ENCODE peak calls at places on chromosome 1, in nine cellular contexts. One of them, this sample, is unnamed.

GRCh38 chr1:187999973-188000372 is 1171.2 kb downstream of the PLA2G4A start:
- DNase-seq in A549: no peak
- DNase-seq in brain microvascular endothelial cell: no peak
- DNase-seq in K562: no peak
- DNase-seq in WERI-Rb-1: no peak
- DNase-seq in esophagus squamous epithelium: no peak
- DNase-seq in left ventricle myocardium inferior: no peak
- DNase-seq in sigmoid colon: no peak
- DNase-seq in pancreas: no peak
- DNase-seq in this sample: peak; percentile 6

GRCh38 chr1:213988639-213989070 is 882 bp downstream of the PROX1 start:
- DNase-seq in A549: no peak
- DNase-seq in brain microvascular endothelial cell: no peak
- DNase-seq in K562: no peak
- DNase-seq in WERI-Rb-1: no peak
- DNase-seq in esophagus squamous epithelium: no peak
- DNase-seq in left ventricle myocardium inferior: no peak
- DNase-seq in sigmoid colon: no peak
- DNase-seq in pancreas: no peak
- DNase-seq in this sample: no peak

GRCh38 chr1:244414543-244414942 is 37.2 kb downstream of the ADSS2 start:
- DNase-seq in A549: peak; percentile 28
- DNase-seq in brain microvascular endothelial cell: peak; percentile 64
- DNase-seq in K562: no peak
- DNase-seq in WERI-Rb-1: no peak
- DNase-seq in esophagus squamous epithelium: no peak
- DNase-seq in left ventricle myocardium inferior: no peak
- DNase-seq in sigmoid colon: no peak
- DNase-seq in pancreas: no peak
- DNase-seq in this sample: peak; percentile 16

GRCh38 chr1:31548518-31548898 is 27.8 kb upstream of the TINAGL1 start:
- DNase-seq in A549: no peak
- DNase-seq in brain microvascular endothelial cell: no peak
- DNase-seq in K562: peak; percentile 83
- DNase-seq in WERI-Rb-1: no peak
- DNase-seq in esophagus squamous epithelium: no peak
- DNase-seq in left ventricle myocardium inferior: no peak
- DNase-seq in sigmoid colon: no peak
- DNase-seq in pancreas: no peak
- DNase-seq in this sample: peak; percentile 65

GRCh38 chr1:215669806-215670485 is 102.8 kb downstream of the KCTD3 start:
- DNase-seq in A549: no peak
- DNase-seq in brain microvascular endothelial cell: no peak
- DNase-seq in K562: no peak
- DNase-seq in WERI-Rb-1: no peak
- DNase-seq in esophagus squamous epithelium: no peak
- DNase-seq in left ventricle myocardium inferior: no peak
- DNase-seq in sigmoid colon: no peak
- DNase-seq in pancreas: no peak
- DNase-seq in this sample: no peak

GRCh38 chr1:147826259-147826658 is 65.9 kb upstream of the GJA5 start:
- DNase-seq in A549: no peak
- DNase-seq in brain microvascular endothelial cell: no peak
- DNase-seq in K562: no peak
- DNase-seq in WERI-Rb-1: no peak
- DNase-seq in esophagus squamous epithelium: no peak
- DNase-seq in left ventricle myocardium inferior: no peak
- DNase-seq in sigmoid colon: no peak
- DNase-seq in pancreas: no peak
- DNase-seq in this sample: no peak

GRCh38 chr1:219773775-219774174 is 154.6 kb downstream of the SLC30A10 start:
- DNase-seq in A549: no peak
- DNase-seq in brain microvascular endothelial cell: no peak
- DNase-seq in K562: no peak
- DNase-seq in WERI-Rb-1: no peak
- DNase-seq in esophagus squamous epithelium: no peak
- DNase-seq in left ventricle myocardium inferior: no peak
- DNase-seq in sigmoid colon: no peak
- DNase-seq in pancreas: no peak
- DNase-seq in this sample: no peak

GRCh38 chr1:92655197-92655801 is 129.6 kb downstream of the EVI5 start:
- DNase-seq in A549: no peak
- DNase-seq in brain microvascular endothelial cell: no peak
- DNase-seq in K562: no peak
- DNase-seq in WERI-Rb-1: no peak
- DNase-seq in esophagus squamous epithelium: no peak
- DNase-seq in left ventricle myocardium inferior: no peak
- DNase-seq in sigmoid colon: no peak
- DNase-seq in pancreas: no peak
- DNase-seq in this sample: no peak

GRCh38 chr1:67838180-67838912 is 5.1 kb upstream of the GNG12 start:
- DNase-seq in A549: no peak
- DNase-seq in brain microvascular endothelial cell: no peak
- DNase-seq in K562: no peak
- DNase-seq in WERI-Rb-1: no peak
- DNase-seq in esophagus squamous epithelium: no peak
- DNase-seq in left ventricle myocardium inferior: no peak
- DNase-seq in sigmoid colon: no peak
- DNase-seq in pancreas: no peak
- DNase-seq in this sample: no peak

GRCh38 chr1:225253784-225254183 is 174.1 kb downstream of the LBR start:
- DNase-seq in A549: no peak
- DNase-seq in brain microvascular endothelial cell: no peak
- DNase-seq in K562: no peak
- DNase-seq in WERI-Rb-1: no peak
- DNase-seq in esophagus squamous epithelium: no peak
- DNase-seq in left ventricle myocardium inferior: no peak
- DNase-seq in sigmoid colon: no peak
- DNase-seq in pancreas: no peak
- DNase-seq in this sample: no peak

GRCh38 chr1:42128499-42128898 is 24.7 kb upstream of the GUCA2B start:
- DNase-seq in A549: no peak
- DNase-seq in brain microvascular endothelial cell: no peak
- DNase-seq in K562: no peak
- DNase-seq in WERI-Rb-1: no peak
- DNase-seq in esophagus squamous epithelium: no peak
- DNase-seq in left ventricle myocardium inferior: no peak
- DNase-seq in sigmoid colon: no peak
- DNase-seq in pancreas: no peak
- DNase-seq in this sample: no peak

GRCh38 chr1:205301220-205301821 is 20.2 kb downstream of the NUAK2 start:
- DNase-seq in A549: peak; percentile 96
- DNase-seq in brain microvascular endothelial cell: peak; percentile 95
- DNase-seq in K562: no peak
- DNase-seq in WERI-Rb-1: peak; percentile 98
- DNase-seq in esophagus squamous epithelium: no peak
- DNase-seq in left ventricle myocardium inferior: no peak
- DNase-seq in sigmoid colon: no peak
- DNase-seq in pancreas: peak; percentile 84
- DNase-seq in this sample: peak; percentile 95

GRCh38 chr1:21175324-21175669 is 1.4 kb downstream of the EIF4G3 start:
- DNase-seq in A549: no peak
- DNase-seq in brain microvascular endothelial cell: peak; percentile 37
- DNase-seq in K562: no peak
- DNase-seq in WERI-Rb-1: no peak
- DNase-seq in esophagus squamous epithelium: no peak
- DNase-seq in left ventricle myocardium inferior: peak; percentile 43
- DNase-seq in sigmoid colon: peak; percentile 72
- DNase-seq in pancreas: no peak
- DNase-seq in this sample: no peak

GRCh38 chr1:44810101-44810761 is 1.9 kb downstream of the BTBD19 start:
- DNase-seq in A549: peak; percentile 50
- DNase-seq in brain microvascular endothelial cell: no peak
- DNase-seq in K562: no peak
- DNase-seq in WERI-Rb-1: no peak
- DNase-seq in esophagus squamous epithelium: no peak
- DNase-seq in left ventricle myocardium inferior: peak; percentile 63
- DNase-seq in sigmoid colon: peak; percentile 84
- DNase-seq in pancreas: peak; percentile 85
- DNase-seq in this sample: no peak

GRCh38 chr1:220915117-220915440 is 35.8 kb downstream of the HLX start:
- DNase-seq in A549: no peak
- DNase-seq in brain microvascular endothelial cell: no peak
- DNase-seq in K562: no peak
- DNase-seq in WERI-Rb-1: no peak
- DNase-seq in esophagus squamous epithelium: no peak
- DNase-seq in left ventricle myocardium inferior: no peak
- DNase-seq in sigmoid colon: no peak
- DNase-seq in pancreas: no peak
- DNase-seq in this sample: no peak

GRCh38 chr1:223423641-223424233 is 30.5 kb downstream of the CCDC185 start:
- DNase-seq in A549: no peak
- DNase-seq in brain microvascular endothelial cell: no peak
- DNase-seq in K562: no peak
- DNase-seq in WERI-Rb-1: no peak
- DNase-seq in esophagus squamous epithelium: no peak
- DNase-seq in left ventricle myocardium inferior: no peak
- DNase-seq in sigmoid colon: no peak
- DNase-seq in pancreas: no peak
- DNase-seq in this sample: no peak

GRCh38 chr1:3453891-3454810 is at the start of gene ARHGEF16:
- DNase-seq in A549: peak; percentile 67
- DNase-seq in brain microvascular endothelial cell: peak; percentile 29
- DNase-seq in K562: peak; percentile 91
- DNase-seq in WERI-Rb-1: peak; percentile 88
- DNase-seq in esophagus squamous epithelium: no peak
- DNase-seq in left ventricle myocardium inferior: peak; percentile 54
- DNase-seq in sigmoid colon: no peak
- DNase-seq in pancreas: peak; percentile 92
- DNase-seq in this sample: peak; percentile 100

GRCh38 chr1:86965012-86965826 is 50.8 kb downstream of the HS2ST1 start:
- DNase-seq in A549: peak; percentile 31
- DNase-seq in brain microvascular endothelial cell: peak; percentile 42
- DNase-seq in K562: no peak
- DNase-seq in WERI-Rb-1: no peak
- DNase-seq in esophagus squamous epithelium: no peak
- DNase-seq in left ventricle myocardium inferior: no peak
- DNase-seq in sigmoid colon: no peak
- DNase-seq in pancreas: no peak
- DNase-seq in this sample: peak; percentile 55

GRCh38 chr1:150763631-150764223 is 1.9 kb downstream of the CTSS start:
- DNase-seq in A549: no peak
- DNase-seq in brain microvascular endothelial cell: no peak
- DNase-seq in K562: no peak
- DNase-seq in WERI-Rb-1: no peak
- DNase-seq in esophagus squamous epithelium: no peak
- DNase-seq in left ventricle myocardium inferior: no peak
- DNase-seq in sigmoid colon: no peak
- DNase-seq in pancreas: no peak
- DNase-seq in this sample: no peak
- H3K4me3 ChIP-seq in A549: no peak overlapping the region
- H3K4me3 ChIP-seq in brain microvascular endothelial cell: no peak overlapping the region
- H3K4me3 ChIP-seq in K562: no peak overlapping the region
- H3K4me3 ChIP-seq in WERI-Rb-1: no peak overlapping the region
- H3K4me3 ChIP-seq in esophagus squamous epithelium: no peak overlapping the region
- H3K4me3 ChIP-seq in left ventricle myocardium inferior: peak overlapping the region; percentile 55
- H3K4me3 ChIP-seq in sigmoid colon: peak overlapping the region; percentile 38
- H3K4me3 ChIP-seq in pancreas: peak overlapping the region; percentile 39
- H3K4me3 ChIP-seq in this sample: no peak overlapping the region

GRCh38 chr1:59013276-59013927 is 229.6 kb upstream of the JUN start:
- DNase-seq in A549: no peak
- DNase-seq in brain microvascular endothelial cell: peak; percentile 40
- DNase-seq in K562: no peak
- DNase-seq in WERI-Rb-1: no peak
- DNase-seq in esophagus squamous epithelium: no peak
- DNase-seq in left ventricle myocardium inferior: peak; percentile 48
- DNase-seq in sigmoid colon: peak; percentile 85
- DNase-seq in pancreas: peak; percentile 68
- DNase-seq in this sample: peak; percentile 52
- H3K4me3 ChIP-seq in A549: no peak overlapping the region
- H3K4me3 ChIP-seq in brain microvascular endothelial cell: no peak overlapping the region
- H3K4me3 ChIP-seq in K562: no peak overlapping the region
- H3K4me3 ChIP-seq in WERI-Rb-1: no peak overlapping the region
- H3K4me3 ChIP-seq in esophagus squamous epithelium: no peak overlapping the region
- H3K4me3 ChIP-seq in left ventricle myocardium inferior: peak overlapping the region; percentile 46
- H3K4me3 ChIP-seq in sigmoid colon: peak overlapping the region; percentile 15
- H3K4me3 ChIP-seq in pancreas: peak overlapping the region; percentile 2
- H3K4me3 ChIP-seq in this sample: no peak overlapping the region

DNA sequence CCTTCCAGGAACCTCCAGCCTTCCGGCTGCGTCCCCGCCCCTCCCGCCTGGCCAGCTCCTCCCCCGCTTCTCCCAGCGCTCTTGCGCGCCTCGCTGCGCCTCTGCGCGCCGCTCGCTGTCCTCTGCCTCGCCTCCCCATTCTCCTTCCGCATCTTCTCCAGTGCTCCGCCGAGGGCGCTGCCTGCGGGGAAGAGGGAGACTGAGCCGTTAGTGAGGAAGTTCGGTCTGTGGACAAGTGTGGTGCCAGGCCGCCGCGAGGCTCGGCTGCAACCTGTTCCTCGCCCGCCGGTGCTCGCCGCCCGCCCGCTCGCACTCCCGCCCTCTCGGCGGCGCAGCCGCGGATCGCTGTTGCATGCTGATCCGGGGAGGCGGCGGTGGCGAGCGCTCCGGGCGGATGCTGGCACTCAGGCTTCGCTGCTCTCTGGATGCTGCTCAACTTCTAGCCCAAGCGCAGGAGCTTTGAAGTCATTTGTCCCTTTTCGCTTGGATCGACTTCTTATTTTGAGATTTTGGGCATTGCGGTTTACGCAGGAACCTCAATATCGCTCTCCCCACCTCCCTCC is 715 bp upstream of the CACNA1E start:
- DNase-seq in A549: peak; percentile 12
- DNase-seq in brain microvascular endothelial cell: no peak
- DNase-seq in K562: peak; percentile 34
- DNase-seq in WERI-Rb-1: no peak
- DNase-seq in esophagus squamous epithelium: no peak
- DNase-seq in left ventricle myocardium inferior: no peak
- DNase-seq in sigmoid colon: no peak
- DNase-seq in pancreas: peak; percentile 77
- DNase-seq in this sample: peak; percentile 92
- H3K4me3 ChIP-seq in A549: peak overlapping the region; percentile 18
- H3K4me3 ChIP-seq in brain microvascular endothelial cell: no peak overlapping the region
- H3K4me3 ChIP-seq in K562: no peak overlapping the region
- H3K4me3 ChIP-seq in WERI-Rb-1: no peak overlapping the region
- H3K4me3 ChIP-seq in esophagus squamous epithelium: no peak overlapping the region
- H3K4me3 ChIP-seq in left ventricle myocardium inferior: peak overlapping the region; percentile 35
- H3K4me3 ChIP-seq in sigmoid colon: peak overlapping the region; percentile 35
- H3K4me3 ChIP-seq in pancreas: peak overlapping the region; percentile 39
- H3K4me3 ChIP-seq in this sample: peak overlapping the region; percentile 57

DNA sequence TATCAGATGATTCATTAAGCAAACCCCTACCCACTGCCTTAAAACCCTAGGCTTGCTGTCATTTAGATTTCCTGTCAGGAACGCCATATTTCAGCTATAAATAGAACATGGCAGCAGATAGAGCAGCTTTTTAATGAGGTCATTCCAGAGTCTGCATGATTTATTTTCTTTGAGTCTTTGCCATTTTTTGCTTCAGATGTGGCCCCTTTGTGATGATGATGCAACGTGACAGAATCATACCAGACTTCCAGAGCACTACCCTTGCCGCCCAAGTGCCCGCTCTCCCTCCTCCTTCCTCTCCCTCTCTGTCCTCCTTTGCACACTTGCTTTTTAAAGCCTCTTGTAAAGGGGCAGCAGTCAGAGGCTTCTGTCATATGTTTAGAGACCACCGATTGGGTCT is 55.5 kb upstream of the TRIM67 start:
- DNase-seq in A549: no peak
- DNase-seq in brain microvascular endothelial cell: peak; percentile 82
- DNase-seq in K562: no peak
- DNase-seq in WERI-Rb-1: no peak
- DNase-seq in esophagus squamous epithelium: no peak
- DNase-seq in left ventricle myocardium inferior: no peak
- DNase-seq in sigmoid colon: no peak
- DNase-seq in pancreas: no peak
- DNase-seq in this sample: no peak
- H3K4me3 ChIP-seq in A549: no peak overlapping the region
- H3K4me3 ChIP-seq in brain microvascular endothelial cell: no peak overlapping the region
- H3K4me3 ChIP-seq in K562: no peak overlapping the region
- H3K4me3 ChIP-seq in WERI-Rb-1: no peak overlapping the region
- H3K4me3 ChIP-seq in esophagus squamous epithelium: no peak overlapping the region
- H3K4me3 ChIP-seq in left ventricle myocardium inferior: no peak overlapping the region
- H3K4me3 ChIP-seq in sigmoid colon: no peak overlapping the region
- H3K4me3 ChIP-seq in pancreas: no peak overlapping the region
- H3K4me3 ChIP-seq in this sample: no peak overlapping the region

GRCh38 chr1:8363764-8364301 is 45.9 kb downstream of the SLC45A1 start:
- DNase-seq in A549: no peak
- DNase-seq in brain microvascular endothelial cell: no peak
- DNase-seq in K562: no peak
- DNase-seq in WERI-Rb-1: peak; percentile 8
- DNase-seq in esophagus squamous epithelium: no peak
- DNase-seq in left ventricle myocardium inferior: no peak
- DNase-seq in sigmoid colon: peak; percentile 66
- DNase-seq in pancreas: no peak
- DNase-seq in this sample: peak; percentile 46
- H3K4me3 ChIP-seq in A549: no peak overlapping the region
- H3K4me3 ChIP-seq in brain microvascular endothelial cell: no peak overlapping the region
- H3K4me3 ChIP-seq in K562: no peak overlapping the region
- H3K4me3 ChIP-seq in WERI-Rb-1: no peak overlapping the region
- H3K4me3 ChIP-seq in esophagus squamous epithelium: no peak overlapping the region
- H3K4me3 ChIP-seq in left ventricle myocardium inferior: peak overlapping the region; percentile 31
- H3K4me3 ChIP-seq in sigmoid colon: no peak overlapping the region
- H3K4me3 ChIP-seq in pancreas: no peak overlapping the region
- H3K4me3 ChIP-seq in this sample: no peak overlapping the region

This sample was measured in H7.